ENCODE peak calls at places on chromosomes 6 and 20, in six cellular contexts. Z is OCI-LY7, M is thoracic aorta, R is endothelial cell, Y is progenitor cell of endocrine pancreas, Q is lung. I is an unnamed sample.
A peak's percentile ranks its signal among the peaks of the same experiment; 100 is the strongest.

GRCh38 chr20:39607124-39607523 is 645.0 kb downstream of the DHX35 start:
- DNase-seq in Z (no peak), M (no peak), R (no peak), Y (no peak), Q (no peak), I (no peak)

GRCh38 chr20:3732327-3733118 is at the start of gene HSPA12B:
- DNase-seq in Z (no peak), M (no peak), R (no peak), Y (no peak), Q (no peak), I (no peak)

GRCh38 chr20:40978761-40979160 is 49.9 kb upstream of the TOP1 start:
- DNase-seq in Z (no peak), M (no peak), R (no peak), Y (no peak), Q (peak; percentile 0), I (no peak)

GRCh38 chr6:133428299-133428698 is 187.1 kb downstream of the EYA4 start:
- DNase-seq in Z (no peak), M (no peak), R (no peak), Y (no peak), Q (no peak), I (no peak)

GRCh38 chr6:53734473-53735299 is 60.1 kb upstream of the LRRC1 start:
- DNase-seq in Z (peak; percentile 8), M (no peak), R (peak; percentile 38), Y (no peak), Q (no peak), I (peak; percentile 32)

GRCh38 chr20:42274977-42275376 is 656.8 kb upstream of the CHD6 start:
- DNase-seq in Z (no peak), M (no peak), R (no peak), Y (no peak), Q (no peak), I (no peak)

GRCh38 chr6:126976263-126976797 is 142.1 kb upstream of the RSPO3 start:
- DNase-seq in Z (no peak), M (no peak), R (no peak), Y (no peak), Q (no peak), I (no peak)

GRCh38 chr20:63657937-63658748 is at the start of gene RTEL1:
- DNase-seq in Z (peak; percentile 90), M (peak; percentile 60), R (peak; percentile 93), Y (peak; percentile 81), Q (peak; percentile 91), I (peak; percentile 95)

GRCh38 chr20:48875233-48875913 is 46.1 kb upstream of the ARFGEF2 start:
- DNase-seq in Z (no peak), M (no peak), R (no peak), Y (no peak), Q (no peak), I (no peak)

GRCh38 chr6:7146079-7146828 is 38.5 kb downstream of the RREB1 start:
- DNase-seq in Z (peak; percentile 24), M (no peak), R (no peak), Y (no peak), Q (peak; percentile 53), I (peak; percentile 74)

GRCh38 chr6:129353067-129353466 is 356.9 kb downstream of the ARHGAP18 start:
- DNase-seq in Z (no peak), M (no peak), R (peak; percentile 5), Y (no peak), Q (no peak), I (no peak)

GRCh38 chr6:158042245-158042798 is 60.7 kb downstream of the SYNJ2 start:
- DNase-seq in Z (no peak), M (no peak), R (no peak), Y (no peak), Q (no peak), I (no peak)

GRCh38 chr6:156600678-156601077 is 176.5 kb upstream of the ARID1B start:
- DNase-seq in Z (no peak), M (no peak), R (no peak), Y (no peak), Q (no peak), I (no peak)

GRCh38 chr20:37970856-37971245 is 62.4 kb downstream of the TTI1 start:
- DNase-seq in Z (no peak), M (no peak), R (no peak), Y (no peak), Q (no peak), I (no peak)

GRCh38 chr20:15919118-15919517 is 654.1 kb downstream of the KIF16B start:
- DNase-seq in Z (no peak), M (no peak), R (no peak), Y (no peak), Q (no peak), I (no peak)

GRCh38 chr20:2799688-2800589 is 488 bp downstream of the CPXM1 start:
- DNase-seq in Z (no peak), M (no peak), R (no peak), Y (no peak), Q (no peak), I (no peak)

GRCh38 chr20:17109307-17109706 is 117.5 kb upstream of the PCSK2 start:
- DNase-seq in Z (no peak), M (no peak), R (no peak), Y (no peak), Q (no peak), I (no peak)

GRCh38 chr6:140047321-140047720 is 672.9 kb upstream of the CITED2 start:
- DNase-seq in Z (no peak), M (no peak), R (no peak), Y (no peak), Q (no peak), I (no peak)

GRCh38 chr6:140050232-140050995 is 676.0 kb upstream of the CITED2 start:
- DNase-seq in Z (no peak), M (no peak), R (no peak), Y (no peak), Q (no peak), I (no peak)

GRCh38 chr6:140051521-140052455 is 677.3 kb upstream of the CITED2 start:
- DNase-seq in Z (no peak), M (no peak), R (no peak), Y (no peak), Q (no peak), I (no peak)

GRCh38 chr6:140048202-140048790 is 673.8 kb upstream of the CITED2 start:
- DNase-seq in Z (no peak), M (no peak), R (no peak), Y (no peak), Q (no peak), I (no peak)

DNA sequence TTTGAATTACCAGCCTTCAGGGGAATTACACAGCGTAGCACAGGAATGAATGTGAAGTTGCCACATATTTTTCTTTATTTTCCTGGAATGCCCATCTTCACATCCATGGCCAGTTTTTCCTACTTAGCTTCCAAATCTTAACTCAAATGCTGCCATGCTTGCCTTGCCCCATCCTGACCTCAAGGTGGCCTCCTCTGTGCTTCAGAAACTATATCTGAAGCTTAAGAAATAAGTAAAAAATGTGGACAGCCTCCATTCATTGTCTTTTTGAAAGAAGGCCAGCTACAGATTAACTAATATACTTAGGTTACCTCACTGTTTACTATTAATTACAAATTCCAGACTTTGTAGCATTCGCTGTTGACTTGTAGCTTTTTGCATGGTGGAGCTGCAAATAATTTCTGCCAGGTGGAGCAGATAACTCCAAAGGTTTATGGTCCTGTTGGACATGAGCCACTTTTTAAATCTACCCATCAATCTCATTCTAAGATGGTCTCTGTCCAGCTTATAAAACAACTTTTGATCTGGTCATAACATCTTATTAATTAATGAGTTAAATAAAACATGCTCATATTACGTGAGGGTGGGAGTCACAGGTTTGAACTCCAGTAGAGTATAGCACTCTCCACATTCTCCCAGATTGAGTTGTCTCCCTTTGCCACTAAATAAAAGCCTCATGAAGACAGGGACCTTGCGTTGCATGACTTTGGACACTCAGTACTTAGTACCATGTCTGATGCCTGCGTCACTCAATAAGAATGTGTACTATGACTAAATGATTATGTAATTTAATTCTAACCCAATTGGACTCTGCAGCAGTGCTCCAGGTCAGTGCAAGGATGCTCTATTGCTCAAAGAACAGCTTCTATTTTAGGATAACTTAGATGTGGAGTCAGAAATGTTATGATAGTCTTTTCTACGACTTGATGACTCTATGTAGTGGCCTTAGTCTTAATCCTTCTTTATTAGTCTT is 678.6 kb upstream of the CITED2 start:
- DNase-seq in Z (peak; percentile 4), M (no peak), R (peak; percentile 7), Y (no peak), Q (no peak), I (peak; percentile 35)
- TF ChIP-seq CTCF in Z (peak; percentile 65), M (no peak), R (peak; percentile 46), Y (peak; percentile 43), Q (no peak), I (peak; percentile 28)

DNA sequence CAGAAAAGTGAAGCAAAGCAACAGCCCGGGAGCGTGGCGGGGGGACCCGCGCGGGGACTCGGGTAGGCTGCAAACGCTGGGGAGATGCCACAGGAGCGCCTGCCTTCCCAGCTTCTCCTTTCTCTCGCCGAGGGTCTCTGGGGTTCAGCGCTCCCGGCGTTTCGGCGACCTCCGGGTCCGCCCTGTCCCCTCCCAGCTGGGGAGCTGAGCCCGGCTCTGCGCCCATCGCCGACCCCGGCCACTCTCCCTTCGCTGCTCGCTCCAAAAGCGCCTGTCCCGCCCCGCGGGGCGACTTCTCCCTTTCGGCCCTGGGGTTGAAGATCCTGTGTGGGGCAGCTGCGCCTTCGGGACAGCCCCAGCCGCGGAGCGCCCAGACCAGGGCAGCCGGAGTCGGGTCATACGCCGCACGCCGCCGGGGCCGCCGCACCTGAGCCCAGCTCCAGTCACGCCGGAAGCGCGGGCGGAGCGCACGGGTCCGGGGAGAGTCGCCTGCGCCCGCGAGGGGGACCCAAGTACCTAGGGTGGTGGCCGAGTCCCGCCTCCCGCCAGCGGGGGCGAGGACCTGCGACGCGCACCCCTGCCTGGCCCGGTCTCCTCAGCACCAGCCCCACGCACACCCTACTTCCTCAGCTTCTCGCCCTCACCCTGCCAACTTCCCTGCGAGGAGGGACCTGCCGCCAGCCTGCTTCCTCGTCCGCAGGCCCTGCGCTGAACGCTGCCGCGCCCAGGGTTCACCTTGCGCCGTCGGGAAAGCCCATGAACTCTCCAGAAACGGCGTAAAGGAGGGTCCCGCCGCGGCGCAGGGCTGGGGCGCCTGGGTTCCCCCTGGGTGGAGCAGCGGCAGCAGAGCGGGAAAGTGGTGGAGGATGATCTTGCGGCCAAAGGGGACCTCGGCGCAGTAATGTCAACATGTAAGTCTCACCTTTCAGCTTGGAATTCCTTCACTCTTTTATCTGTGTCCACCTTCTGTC is at the start of gene ADGRG6:
- DNase-seq in Z (no peak), M (no peak), R (peak; percentile 28), Y (peak; percentile 64), Q (peak; percentile 49), I (peak; percentile 67)
- TF ChIP-seq CTCF in Z (no peak), M (no peak), R (no peak), Y (peak; percentile 43), Q (no peak), I (no peak)

GRCh38 chr6:56690519-56691200 is 48.0 kb upstream of the DST start:
- DNase-seq in Z (no peak), M (no peak), R (no peak), Y (no peak), Q (no peak), I (no peak)
- TF ChIP-seq CTCF in Z (no peak), M (no peak), R (no peak), Y (no peak), Q (no peak), I (no peak)

GRCh38 chr6:90712165-90712564 is 125.3 kb upstream of the MAP3K7 start:
- DNase-seq in Z (no peak), M (no peak), R (no peak), Y (no peak), Q (no peak), I (no peak)

GRCh38 chr6:90708410-90708809 is 121.5 kb upstream of the MAP3K7 start:
- DNase-seq in Z (no peak), M (no peak), R (no peak), Y (no peak), Q (no peak), I (no peak)

GRCh38 chr6:90707223-90707622 is 120.4 kb upstream of the MAP3K7 start:
- DNase-seq in Z (no peak), M (no peak), R (no peak), Y (no peak), Q (no peak), I (no peak)

GRCh38 chr6:90714319-90714718 is 127.4 kb upstream of the MAP3K7 start:
- DNase-seq in Z (no peak), M (no peak), R (no peak), Y (no peak), Q (no peak), I (no peak)

GRCh38 chr6:90709597-90709996 is 122.7 kb upstream of the MAP3K7 start:
- DNase-seq in Z (no peak), M (no peak), R (no peak), Y (no peak), Q (no peak), I (no peak)
- TF ChIP-seq CTCF in Z (no peak), M (no peak), R (no peak), Y (no peak), Q (no peak), I (no peak)